ENCODE peak calls at places on chromosomes 4 and X, in six cellular contexts. One of them, this sample, is unnamed.

GRCh38 chr4:146458594-146458993 is 63.1 kb downstream of the SLC10A7 start:
- DNase-seq in IMR-90: no peak
- DNase-seq in H1: no peak
- DNase-seq in mesenchymal stem cell: no peak
- DNase-seq in neuronal stem cell: no peak
- DNase-seq in H9: no peak
- DNase-seq in this sample: no peak

GRCh38 chr4:182807346-182807745 is 109.8 kb downstream of the DCTD start:
- DNase-seq in H1: no peak
- DNase-seq in neuronal stem cell: no peak
- DNase-seq in mesenchymal stem cell: peak; percentile 11
- DNase-seq in IMR-90: no peak
- DNase-seq in H9: no peak
- DNase-seq in this sample: no peak

GRCh38 chr4:53592686-53593641 is 1.7 kb upstream of the LNX1 start:
- DNase-seq in IMR-90: no peak
- DNase-seq in mesenchymal stem cell: peak; percentile 47
- DNase-seq in neuronal stem cell: no peak
- DNase-seq in H9: peak; percentile 87
- DNase-seq in H1: peak; percentile 77
- DNase-seq in this sample: peak; percentile 53

GRCh38 chr4:72314869-72315268 is 254.2 kb downstream of the ADAMTS3 start:
- DNase-seq in mesenchymal stem cell: peak; percentile 16
- DNase-seq in H9: no peak
- DNase-seq in neuronal stem cell: no peak
- DNase-seq in H1: no peak
- DNase-seq in IMR-90: peak; percentile 76
- DNase-seq in this sample: peak; percentile 30

GRCh38 chr4:72564184-72564583 is 4.8 kb downstream of the ADAMTS3 start:
- DNase-seq in IMR-90: peak; percentile 54
- DNase-seq in neuronal stem cell: no peak
- DNase-seq in H9: no peak
- DNase-seq in mesenchymal stem cell: peak; percentile 52
- DNase-seq in H1: no peak
- DNase-seq in this sample: peak; percentile 82

GRCh38 chr4:16844796-16845586 is 53.5 kb downstream of the LDB2 start:
- DNase-seq in H9: no peak
- DNase-seq in neuronal stem cell: peak; percentile 3
- DNase-seq in mesenchymal stem cell: peak; percentile 72
- DNase-seq in IMR-90: peak; percentile 85
- DNase-seq in H1: no peak
- DNase-seq in this sample: no peak

GRCh38 chr4:62548108-62548524 is 1348.0 kb downstream of the ADGRL3 start:
- DNase-seq in H9: peak; percentile 65
- DNase-seq in IMR-90: no peak
- DNase-seq in H1: peak; percentile 50
- DNase-seq in mesenchymal stem cell: no peak
- DNase-seq in neuronal stem cell: no peak
- DNase-seq in this sample: no peak

GRCh38 chrX:107576841-107577240 is 51.5 kb upstream of the PRPS1 start:
- DNase-seq in H9: no peak
- DNase-seq in mesenchymal stem cell: no peak
- DNase-seq in neuronal stem cell: no peak
- DNase-seq in IMR-90: no peak
- DNase-seq in H1: no peak
- DNase-seq in this sample: no peak

GRCh38 chr4:83889802-83890201 is 353.9 kb downstream of the GPAT3 start:
- DNase-seq in neuronal stem cell: no peak
- DNase-seq in IMR-90: peak; percentile 68
- DNase-seq in H9: no peak
- DNase-seq in mesenchymal stem cell: peak; percentile 20
- DNase-seq in H1: no peak
- DNase-seq in this sample: no peak

GRCh38 chrX:71935542-71935941 is 24.9 kb downstream of the NHSL2 start:
- DNase-seq in mesenchymal stem cell: no peak
- DNase-seq in IMR-90: no peak
- DNase-seq in neuronal stem cell: peak; percentile 20
- DNase-seq in H1: no peak
- DNase-seq in H9: peak; percentile 76
- DNase-seq in this sample: no peak

GRCh38 chr4:112128452-112128851 is 16.8 kb upstream of the FAM241A start:
- DNase-seq in mesenchymal stem cell: no peak
- DNase-seq in IMR-90: no peak
- DNase-seq in H9: no peak
- DNase-seq in H1: no peak
- DNase-seq in neuronal stem cell: no peak
- DNase-seq in this sample: no peak

GRCh38 chr4:142550955-142551354 is 295.1 kb downstream of the INPP4B start:
- DNase-seq in mesenchymal stem cell: no peak
- DNase-seq in IMR-90: no peak
- DNase-seq in neuronal stem cell: no peak
- DNase-seq in H1: no peak
- DNase-seq in H9: no peak
- DNase-seq in this sample: no peak

GRCh38 chrX:538311-538710 is 92.3 kb upstream of the SHOX start:
- DNase-seq in neuronal stem cell: no peak
- DNase-seq in IMR-90: no peak
- DNase-seq in H9: no peak
- DNase-seq in H1: no peak
- DNase-seq in mesenchymal stem cell: no peak
- DNase-seq in this sample: peak; percentile 66

GRCh38 chrX:49754238-49754857 is 58.6 kb upstream of the PAGE1 start:
- DNase-seq in neuronal stem cell: peak; percentile 17
- DNase-seq in IMR-90: peak; percentile 28
- DNase-seq in mesenchymal stem cell: peak; percentile 19
- DNase-seq in H1: peak; percentile 47
- DNase-seq in H9: peak; percentile 50
- DNase-seq in this sample: peak; percentile 54

GRCh38 chr4:76658231-76659102 is 223.4 kb downstream of the SHROOM3 start:
- DNase-seq in IMR-90: peak; percentile 86
- DNase-seq in H9: no peak
- DNase-seq in H1: no peak
- DNase-seq in mesenchymal stem cell: peak; percentile 86
- DNase-seq in neuronal stem cell: no peak
- DNase-seq in this sample: peak; percentile 63

GRCh38 chrX:124223524-124223923 is 108.9 kb upstream of the TEX13D start:
- DNase-seq in IMR-90: no peak
- DNase-seq in neuronal stem cell: no peak
- DNase-seq in H1: no peak
- DNase-seq in mesenchymal stem cell: no peak
- DNase-seq in H9: peak; percentile 37
- DNase-seq in this sample: no peak

GRCh38 chr4:7813674-7814073 is 126.0 kb downstream of the AFAP1 start:
- DNase-seq in mesenchymal stem cell: peak; percentile 79
- DNase-seq in H1: no peak
- DNase-seq in IMR-90: peak; percentile 93
- DNase-seq in H9: no peak
- DNase-seq in neuronal stem cell: no peak
- DNase-seq in this sample: no peak

DNA sequence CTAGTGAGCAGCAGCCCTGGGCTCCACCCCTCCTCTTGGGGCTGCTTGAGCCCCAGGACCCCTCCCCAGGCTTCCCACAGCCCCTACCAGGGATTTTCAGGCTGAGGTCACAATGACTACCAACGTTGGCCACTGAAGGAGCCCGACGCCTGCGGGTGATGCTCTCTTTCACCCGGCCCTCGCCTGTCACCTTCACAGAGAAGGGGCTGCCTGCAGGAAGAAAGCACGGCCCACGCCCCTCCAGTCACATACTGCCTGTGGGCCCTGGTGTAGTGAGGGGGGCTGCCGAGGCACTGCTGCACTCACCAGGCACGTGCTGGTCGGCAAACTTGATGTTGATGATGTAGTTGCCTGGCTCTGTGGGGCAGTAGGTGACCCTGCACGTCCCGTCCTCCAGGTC is 22.0 kb downstream of the FLNA start:
- DNase-seq in H9: no peak
- DNase-seq in mesenchymal stem cell: no peak
- DNase-seq in IMR-90: no peak
- DNase-seq in neuronal stem cell: no peak
- DNase-seq in H1: no peak
- DNase-seq in this sample: no peak
- H3K4me2 ChIP-seq in H9: no peak overlapping the region
- H3K4me2 ChIP-seq in mesenchymal stem cell: no peak overlapping the region
- H3K4me2 ChIP-seq in IMR-90: no peak overlapping the region
- H3K4me2 ChIP-seq in neuronal stem cell: no peak overlapping the region
- H3K4me2 ChIP-seq in H1: no peak overlapping the region
- H3K4me2 ChIP-seq in this sample: no peak overlapping the region

GRCh38 chr4:158371158-158371557 is 150.5 kb upstream of the RXFP1 start:
- DNase-seq in IMR-90: peak; percentile 65
- DNase-seq in neuronal stem cell: no peak
- DNase-seq in mesenchymal stem cell: no peak
- DNase-seq in H1: no peak
- DNase-seq in H9: no peak
- DNase-seq in this sample: no peak

GRCh38 chr4:158374318-158374717 is 147.4 kb upstream of the RXFP1 start:
- DNase-seq in IMR-90: no peak
- DNase-seq in mesenchymal stem cell: no peak
- DNase-seq in H9: no peak
- DNase-seq in H1: no peak
- DNase-seq in neuronal stem cell: no peak
- DNase-seq in this sample: no peak

DNA sequence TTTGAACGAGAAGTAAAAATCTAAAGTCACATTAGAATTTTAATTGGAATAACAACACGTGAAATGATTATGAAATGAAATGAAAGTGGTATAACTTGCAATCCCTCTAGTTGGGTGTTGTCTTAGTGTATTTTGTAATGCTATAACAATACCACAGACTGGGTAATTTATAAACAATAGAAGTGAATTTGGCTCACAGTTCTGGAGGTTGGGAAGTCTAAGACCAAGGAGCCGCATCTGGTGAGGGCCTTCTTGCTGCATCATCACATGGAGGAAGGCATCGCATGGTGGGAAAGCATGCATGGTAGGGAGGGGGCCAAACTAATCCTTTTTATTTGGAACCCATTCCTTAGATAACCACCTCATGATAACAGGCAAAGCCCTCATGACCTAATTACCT is 145.2 kb upstream of the RXFP1 start:
- DNase-seq in IMR-90: no peak
- DNase-seq in H9: no peak
- DNase-seq in H1: no peak
- DNase-seq in neuronal stem cell: no peak
- DNase-seq in mesenchymal stem cell: no peak
- DNase-seq in this sample: no peak
- H2AFZ ChIP-seq in IMR-90: no peak overlapping the region
- H2AFZ ChIP-seq in H9: no peak overlapping the region
- H2AFZ ChIP-seq in H1: no peak overlapping the region
- H2AFZ ChIP-seq in neuronal stem cell: no peak overlapping the region
- H2AFZ ChIP-seq in mesenchymal stem cell: no peak overlapping the region
- H2AFZ ChIP-seq in this sample: no peak overlapping the region

GRCh38 chr4:168835880-168836454 is 174.1 kb downstream of the CBR4 start:
- DNase-seq in neuronal stem cell: no peak
- DNase-seq in mesenchymal stem cell: no peak
- DNase-seq in H1: no peak
- DNase-seq in H9: no peak
- DNase-seq in IMR-90: no peak
- DNase-seq in this sample: no peak

GRCh38 chr4:168831585-168831918 is 178.5 kb downstream of the CBR4 start:
- DNase-seq in mesenchymal stem cell: no peak
- DNase-seq in IMR-90: no peak
- DNase-seq in H1: no peak
- DNase-seq in H9: no peak
- DNase-seq in neuronal stem cell: no peak
- DNase-seq in this sample: no peak

GRCh38 chr4:168832746-168833575 is 177.1 kb downstream of the CBR4 start:
- DNase-seq in IMR-90: no peak
- DNase-seq in neuronal stem cell: no peak
- DNase-seq in H9: peak; percentile 71
- DNase-seq in mesenchymal stem cell: peak; percentile 54
- DNase-seq in H1: peak; percentile 80
- DNase-seq in this sample: peak; percentile 50

GRCh38 chr4:168830777-168831512 is 179.1 kb downstream of the CBR4 start:
- DNase-seq in neuronal stem cell: no peak
- DNase-seq in H1: no peak
- DNase-seq in H9: no peak
- DNase-seq in IMR-90: no peak
- DNase-seq in mesenchymal stem cell: peak; percentile 61
- DNase-seq in this sample: no peak

DNA sequence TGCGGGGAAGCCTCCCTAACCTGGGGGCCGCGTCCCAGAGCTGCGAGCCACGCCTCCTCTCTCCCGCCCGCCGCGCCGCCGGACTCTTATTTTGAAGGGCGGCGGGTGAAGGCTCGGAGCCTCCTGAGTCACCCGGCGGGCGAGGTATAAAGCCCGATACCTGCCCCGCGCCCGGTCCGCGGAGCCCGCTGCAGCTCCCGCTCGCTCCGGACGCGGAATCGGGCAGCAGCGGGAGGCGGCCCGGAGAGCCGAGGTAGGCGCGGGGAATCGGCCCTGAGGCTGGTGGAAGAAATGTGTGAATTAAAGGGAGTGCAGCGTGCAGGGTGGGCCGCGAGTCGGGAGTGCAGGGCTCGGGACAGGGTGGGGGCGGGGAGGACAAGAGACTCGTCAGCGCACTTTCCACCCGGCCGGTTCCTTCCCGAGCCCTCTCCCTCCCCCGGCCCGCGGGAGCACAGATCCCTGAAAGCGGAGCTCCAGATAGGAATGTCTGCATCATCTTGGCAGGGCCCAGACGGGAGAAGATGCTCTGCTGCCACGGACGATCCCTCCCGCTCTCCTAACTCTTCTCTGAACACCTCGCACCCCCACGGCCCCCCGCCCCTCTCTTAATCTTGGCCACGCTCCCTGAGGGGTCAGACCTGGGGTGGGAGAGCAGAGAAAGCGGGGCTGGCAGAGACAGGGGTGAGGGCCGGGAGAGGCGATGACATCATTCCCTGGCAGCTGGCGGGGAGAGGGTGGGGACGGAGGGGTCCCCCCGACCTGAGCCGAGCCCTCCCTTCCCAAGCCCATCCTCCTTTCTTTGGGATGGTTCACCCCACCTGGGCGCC is 177.9 kb downstream of the CBR4 start:
- DNase-seq in neuronal stem cell: peak; percentile 77
- DNase-seq in mesenchymal stem cell: peak; percentile 87
- DNase-seq in H1: peak; percentile 84
- DNase-seq in H9: peak; percentile 83
- DNase-seq in IMR-90: peak; percentile 78
- DNase-seq in this sample: peak; percentile 91
- H2BK5ac ChIP-seq in neuronal stem cell: peak overlapping the region; percentile 99
- H2BK5ac ChIP-seq in mesenchymal stem cell: peak overlapping the region; percentile 98
- H2BK5ac ChIP-seq in H1: peak overlapping the region; percentile 85
- H2BK5ac ChIP-seq in H9: no peak overlapping the region
- H2BK5ac ChIP-seq in IMR-90: peak overlapping the region; percentile 88
- H2BK5ac ChIP-seq in this sample: peak overlapping the region; percentile 98

DNA sequence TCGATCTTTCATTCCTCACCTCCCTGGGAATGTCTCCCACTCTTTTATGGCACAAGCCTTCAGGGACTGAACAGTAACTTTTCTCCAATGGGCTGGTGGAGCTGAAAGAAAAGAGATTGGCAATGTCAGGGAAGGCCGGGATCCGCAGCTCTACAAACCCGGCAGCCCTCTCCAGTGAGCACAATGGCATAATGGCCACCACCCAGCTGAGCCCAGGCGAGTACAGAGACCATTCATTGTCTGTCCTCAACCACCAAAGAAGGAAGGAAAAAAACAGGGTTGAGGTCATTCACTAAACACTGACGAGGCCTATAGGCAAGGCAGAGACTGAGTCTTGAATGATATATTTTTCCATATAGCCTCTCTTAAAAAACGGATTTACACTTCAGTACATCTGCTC is 3.6 kb downstream of the GEMIN8 start:
- DNase-seq in mesenchymal stem cell: no peak
- DNase-seq in H9: no peak
- DNase-seq in IMR-90: no peak
- DNase-seq in neuronal stem cell: peak; percentile 35
- DNase-seq in H1: no peak
- DNase-seq in this sample: no peak
- H3K4me2 ChIP-seq in mesenchymal stem cell: no peak overlapping the region
- H3K4me2 ChIP-seq in H9: no peak overlapping the region
- H3K4me2 ChIP-seq in IMR-90: no peak overlapping the region
- H3K4me2 ChIP-seq in neuronal stem cell: no peak overlapping the region
- H3K4me2 ChIP-seq in H1: no peak overlapping the region
- H3K4me2 ChIP-seq in this sample: no peak overlapping the region